ENCODE peak calls at places on chromosomes 16 and 17, in five cellular contexts. I is endodermal cell, H is NCI-H774, X is ascending aorta, D is fibroblast of lung. O is an unnamed sample.

GRCh38 chr16:72508196-72508595 is 336.2 kb upstream of the PMFBP1 start:
- DNase-seq in X (no peak), D (peak), I (no peak), H (no peak), O (no peak)

GRCh38 chr16:68784721-68785120 is 47.6 kb downstream of the CDH1 start:
- DNase-seq in I (no peak), D (no peak), H (no peak), X (no peak), O (peak)

GRCh38 chr16:56983211-56983751 is 6.1 kb upstream of the NLRC5 start:
- DNase-seq in H (no peak), D (no peak), X (no peak), I (peak), O (no peak)

GRCh38 chr17:49976163-49976827 is 7.3 kb downstream of the DLX4 start:
- DNase-seq in D (peak), X (no peak), H (no peak), I (peak), O (no peak)

GRCh38 chr17:75454193-75454592 is 2.2 kb upstream of the TMEM94 start:
- DNase-seq in I (no peak), X (no peak), D (no peak), H (no peak), O (no peak)

GRCh38 chr17:49193513-49194296 is 16.7 kb downstream of the GNGT2 start:
- DNase-seq in D (peak), X (peak), I (peak), H (peak), O (peak)

GRCh38 chr17:38871247-38871991 is 1.6 kb downstream of the LASP1 start:
- DNase-seq in H (peak), I (peak), X (peak), D (peak), O (peak)

GRCh38 chr17:14902803-14903202 is 362.3 kb downstream of the PMP22 start:
- DNase-seq in H (no peak), I (no peak), D (no peak), X (no peak), O (no peak)

GRCh38 chr17:77163521-77164280 is 22.9 kb downstream of the SEC14L1 start:
- DNase-seq in X (no peak), H (no peak), D (no peak), I (no peak), O (no peak)

GRCh38 chr17:7559307-7560171 is 989 bp downstream of the TNFSF13 start:
- DNase-seq in D (no peak), X (no peak), I (peak), H (no peak), O (no peak)

GRCh38 chr17:17350491-17351355 is 47.5 kb downstream of the NT5M start:
- DNase-seq in X (no peak), I (peak), D (peak), H (no peak), O (no peak)

GRCh38 chr17:57540596-57540995 is 204.5 kb downstream of the CCDC182 start:
- DNase-seq in D (no peak), X (no peak), H (no peak), I (no peak), O (no peak)

GRCh38 chr17:82396601-82397435 is 21.3 kb upstream of the HEXD start:
- DNase-seq in D (peak), I (no peak), H (no peak), X (no peak), O (no peak)

GRCh38 chr17:48351916-48352332 is 78.1 kb downstream of the SKAP1 start:
- DNase-seq in H (peak), D (peak), I (no peak), X (no peak), O (peak)

GRCh38 chr17:37299257-37299985 is 76.4 kb upstream of the C17orf78 start:
- DNase-seq in I (peak), D (peak), X (no peak), H (peak), O (no peak)

GRCh38 chr16:75319513-75320401 is 68.3 kb upstream of the BCAR1 start:
- DNase-seq in I (no peak), H (no peak), X (no peak), D (peak), O (peak)

GRCh38 chr17:57210224-57210553 is 46.1 kb upstream of the MSI2 start:
- DNase-seq in I (no peak), X (no peak), H (no peak), D (peak), O (peak)

GRCh38 chr17:27466748-27467375 is 10.6 kb downstream of the KSR1 start:
- DNase-seq in H (no peak), D (no peak), I (no peak), X (no peak), O (no peak)

GRCh38 chr17:49315551-49315951 is 46.5 kb downstream of the ZNF652 start:
- DNase-seq in H (peak), D (peak), I (peak), X (peak), O (peak)

GRCh38 chr17:75273968-75274708 is 3.1 kb upstream of the MIF4GD start:
- DNase-seq in D (peak), I (no peak), H (no peak), X (no peak), O (no peak)

GRCh38 chr17:15941781-15942180 is 3.1 kb upstream of the ADORA2B start:
- DNase-seq in H (no peak), D (peak), I (no peak), X (no peak), O (no peak)

GRCh38 chr16:3461120-3461519 is 17.6 kb downstream of the NAA60 start:
- DNase-seq in I (peak), D (no peak), X (no peak), H (no peak), O (no peak)

GRCh38 chr17:249236-249993 is 68.0 kb upstream of the DOC2B start:
- DNase-seq in D (no peak), X (peak), H (no peak), I (no peak), O (no peak)

GRCh38 chr16:619476-620100 is 11.2 kb upstream of the WFIKKN1 start:
- DNase-seq in D (no peak), H (no peak), X (no peak), I (no peak), O (no peak)

GRCh38 chr17:78619334-78619733 is 42.1 kb upstream of the DNAH17 start:
- DNase-seq in D (no peak), H (no peak), I (no peak), X (no peak), O (no peak)

GRCh38 chr17:57384219-57384618 is 127.9 kb downstream of the MSI2 start:
- DNase-seq in H (no peak), I (no peak), D (no peak), X (no peak), O (no peak)

GRCh38 chr16:77043076-77043475 is 147.9 kb upstream of the MON1B start:
- DNase-seq in H (no peak), I (no peak), X (no peak), D (peak), O (no peak)

GRCh38 chr16:26717826-26718225 is 348.9 kb upstream of the C16orf82 start:
- DNase-seq in X (no peak), H (no peak), D (no peak), I (no peak), O (no peak)

GRCh38 chr17:51721711-51722110 is 436.8 kb downstream of the CA10 start:
- DNase-seq in H (no peak), X (no peak), I (no peak), D (no peak), O (no peak)

GRCh38 chr16:19607610-19608280 is 52.2 kb downstream of the VPS35L start:
- DNase-seq in I (no peak), H (no peak), X (no peak), D (peak), O (no peak)

GRCh38 chr16:765971-766819 is 5.7 kb downstream of the MSLN start:
- DNase-seq in D (no peak), I (no peak), X (no peak), H (no peak), O (no peak)

GRCh38 chr16:76882105-76882504 is 308.9 kb upstream of the MON1B start:
- DNase-seq in X (no peak), I (no peak), D (no peak), H (no peak), O (no peak)

GRCh38 chr17:59010026-59010425 is 96.7 kb downstream of the TRIM37 start:
- DNase-seq in H (no peak), X (no peak), D (peak), I (no peak), O (no peak)

GRCh38 chr17:30095507-30096244 is 20.9 kb upstream of the NSRP1 start:
- DNase-seq in X (no peak), H (peak), I (peak), D (peak), O (peak)

GRCh38 chr17:77349976-77350830 is 209.4 kb downstream of the SEC14L1 start:
- DNase-seq in D (peak), X (peak), I (no peak), H (no peak), O (no peak)

GRCh38 chr16:58459344-58460218 is 40.4 kb upstream of the NDRG4 start:
- DNase-seq in X (no peak), H (no peak), I (no peak), D (peak), O (no peak)

GRCh38 chr17:8586766-8587165 is 43.8 kb downstream of the MYH10 start:
- DNase-seq in D (no peak), X (no peak), I (no peak), H (no peak), O (no peak)

GRCh38 chr17:76223802-76224201 is 16.5 kb downstream of the RNF157 start:
- DNase-seq in X (no peak), H (no peak), D (no peak), I (no peak), O (no peak)